ENCODE peak calls at places on chromosomes 11 and 22, in ten cellular contexts. A is effector memory CD4-positive, alpha-beta T cell; M is fibroblast of lung; W is A549; N is HFF-Myc; T is uterus; C is psoas muscle; R is transverse colon; F is BJ; Q is skeletal muscle cell. U is an unnamed sample.
A peak's percentile ranks its signal among the peaks of the same experiment; 100 is the strongest.

GRCh38 chr22:20867179-20868099 is 8.6 kb downstream of the SNAP29 start:
- DNase-seq in T (peak; percentile 58), M (peak; percentile 62), A (no peak), C (peak; percentile 56), Q (no peak), F (no peak), W (no peak), R (peak; percentile 51), N (no peak), U (peak; percentile 89)

GRCh38 chr22:48541401-48542098 is 1286.1 kb downstream of the BRD1 start:
- DNase-seq in A (no peak), R (no peak), T (no peak), Q (no peak), M (no peak), N (no peak), F (no peak), C (no peak), W (no peak), U (no peak)

GRCh38 chr22:34429314-34429713 is 509.0 kb upstream of the LARGE1 start:
- DNase-seq in M (no peak), W (no peak), Q (no peak), R (no peak), C (no peak), N (no peak), A (no peak), T (no peak), F (no peak), U (no peak)

GRCh38 chr22:39090426-39091064 is 6.5 kb upstream of the APOBEC3H start:
- DNase-seq in F (no peak), T (no peak), R (peak; percentile 60), Q (no peak), C (peak; percentile 56), M (no peak), A (peak; percentile 82), N (no peak), W (no peak), U (no peak)

GRCh38 chr11:78334109-78334508 is 83.5 kb downstream of the GAB2 start:
- DNase-seq in C (no peak), W (no peak), Q (no peak), T (no peak), R (no peak), M (no peak), N (no peak), A (no peak), F (no peak), U (no peak)

GRCh38 chr11:61140416-61140815 is 20.8 kb downstream of the VPS37C start:
- DNase-seq in F (no peak), Q (no peak), A (no peak), T (no peak), W (no peak), M (no peak), C (no peak), N (no peak), R (no peak), U (peak; percentile 22)

GRCh38 chr11:326842-327580 is 6.4 kb upstream of the IFITM3 start:
- DNase-seq in N (no peak), A (peak; percentile 53), Q (no peak), M (peak; percentile 71), R (peak; percentile 87), C (peak; percentile 90), W (no peak), T (peak; percentile 88), F (no peak), U (peak; percentile 88)

GRCh38 chr11:1130276-1131032 is 27.3 kb upstream of the MUC5AC start:
- DNase-seq in Q (no peak), W (no peak), M (no peak), C (no peak), T (no peak), N (no peak), A (no peak), R (peak; percentile 6), F (no peak), U (no peak)

GRCh38 chr22:35743466-35743865 is 25.8 kb downstream of the APOL5 start:
- DNase-seq in W (no peak), A (no peak), C (no peak), Q (no peak), N (no peak), M (peak; percentile 33), T (no peak), R (no peak), F (no peak), U (no peak)

GRCh38 chr11:46277313-46277622 is 194 bp upstream of the CREB3L1 start:
- DNase-seq in N (no peak), Q (no peak), R (no peak), F (no peak), A (no peak), M (peak; percentile 72), C (no peak), T (no peak), W (no peak), U (no peak)

GRCh38 chr11:102410382-102410784 is 42.2 kb downstream of the TMEM123 start:
- DNase-seq in Q (peak; percentile 20), A (no peak), W (no peak), F (no peak), C (no peak), M (peak; percentile 42), T (no peak), R (no peak), N (no peak), U (no peak)

GRCh38 chr11:134412508-134413333 is 679 bp upstream of the B3GAT1 start:
- DNase-seq in W (no peak), F (no peak), T (no peak), A (no peak), N (no peak), M (no peak), C (no peak), R (peak; percentile 12), Q (no peak), U (no peak)

GRCh38 chr11:129490004-129490403 is 114.4 kb downstream of the BARX2 start:
- DNase-seq in Q (no peak), R (no peak), A (no peak), T (no peak), F (no peak), C (no peak), W (no peak), N (no peak), M (no peak), U (no peak)

GRCh38 chr11:8290122-8290810 is 26.6 kb upstream of the LMO1 start:
- DNase-seq in T (no peak), W (no peak), N (no peak), C (no peak), F (no peak), R (no peak), M (no peak), A (no peak), Q (no peak), U (peak; percentile 28)
- H3K4me3 ChIP-seq in T (no peak overlapping the region), W (no peak overlapping the region), N (no peak overlapping the region), C (no peak overlapping the region), F (no peak overlapping the region), R (no peak overlapping the region), M (no peak overlapping the region), A (no peak overlapping the region), Q (no peak overlapping the region), U (no peak overlapping the region)

DNA sequence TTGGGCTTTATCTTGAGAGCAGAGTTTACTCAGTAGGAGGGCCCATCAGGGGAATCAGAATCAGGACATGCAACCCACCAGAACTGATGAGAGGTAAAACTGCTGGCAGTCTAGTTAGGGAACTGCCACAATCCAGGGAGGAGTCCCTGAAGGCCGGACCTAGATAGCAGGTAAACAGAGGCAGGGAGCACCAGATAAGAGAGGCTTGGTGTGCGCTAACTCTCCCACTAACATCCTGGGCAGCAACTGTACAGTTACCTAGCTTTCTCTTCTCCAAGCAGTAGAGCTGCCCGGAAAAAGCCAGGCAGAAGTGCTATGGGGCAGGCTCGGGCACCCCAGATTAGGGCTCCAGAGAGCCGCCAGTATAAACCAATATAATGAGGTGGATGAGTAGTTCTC is 865 bp upstream of the AMOTL1 start:
- DNase-seq in N (no peak), F (no peak), T (no peak), M (no peak), W (no peak), R (no peak), Q (no peak), C (no peak), A (no peak), U (no peak)
- H3K4me3 ChIP-seq in N (peak overlapping the region; percentile 92), F (no peak overlapping the region), T (no peak overlapping the region), M (no peak overlapping the region), W (no peak overlapping the region), R (no peak overlapping the region), Q (no peak overlapping the region), C (peak overlapping the region; percentile 99), A (no peak overlapping the region), U (no peak overlapping the region)

GRCh38 chr11:7252683-7253213 is 1.0 kb downstream of the SYT9 start:
- DNase-seq in W (no peak), A (no peak), C (peak; percentile 49), Q (no peak), F (no peak), N (no peak), R (no peak), M (no peak), T (no peak), U (peak; percentile 52)
- H3K4me3 ChIP-seq in W (peak overlapping the region; percentile 54), A (no peak overlapping the region), C (peak overlapping the region; percentile 75), Q (peak overlapping the region; percentile 54), F (no peak overlapping the region), N (no peak overlapping the region), R (peak overlapping the region; percentile 30), M (no peak overlapping the region), T (peak overlapping the region; percentile 16), U (peak overlapping the region; percentile 70)

GRCh38 chr11:132033051-132033450 is 662.6 kb downstream of the NTM start:
- DNase-seq in W (no peak), R (no peak), M (no peak), N (no peak), C (no peak), Q (no peak), A (no peak), T (no peak), F (no peak), U (no peak)
- H3K4me3 ChIP-seq in W (no peak overlapping the region), R (no peak overlapping the region), M (no peak overlapping the region), N (no peak overlapping the region), C (no peak overlapping the region), Q (no peak overlapping the region), A (no peak overlapping the region), T (no peak overlapping the region), F (no peak overlapping the region), U (no peak overlapping the region)

GRCh38 chr11:117794772-117795629 is 2.0 kb downstream of the DSCAML1 start:
- DNase-seq in M (no peak), Q (no peak), W (no peak), T (no peak), F (no peak), N (no peak), A (no peak), R (no peak), C (no peak), U (no peak)
- H3K4me3 ChIP-seq in M (no peak overlapping the region), Q (no peak overlapping the region), W (no peak overlapping the region), T (no peak overlapping the region), F (no peak overlapping the region), N (no peak overlapping the region), A (no peak overlapping the region), R (no peak overlapping the region), C (no peak overlapping the region), U (no peak overlapping the region)

U was measured in right lobe of liver.